ENCODE peak calls at places on chromosomes 5 and 9, in seven cellular contexts. One of them, this sample, is unnamed.

GRCh38 chr5:159805021-159805420 is 111.3 kb upstream of the ADRA1B start:
- DNase-seq in CD4-positive, CD25-positive, alpha-beta regulatory T cell: no peak
- DNase-seq in aorta: peak; percentile 75
- DNase-seq in HepG2: no peak
- DNase-seq in breast epithelium: no peak
- DNase-seq in mammary epithelial cell: no peak
- DNase-seq in lung: no peak
- DNase-seq in this sample: no peak

GRCh38 chr5:74766348-74766886 is 500 bp downstream of the GFM2 start:
- DNase-seq in aorta: no peak
- DNase-seq in lung: no peak
- DNase-seq in mammary epithelial cell: peak; percentile 34
- DNase-seq in HepG2: peak; percentile 19
- DNase-seq in breast epithelium: no peak
- DNase-seq in CD4-positive, CD25-positive, alpha-beta regulatory T cell: peak; percentile 80
- DNase-seq in this sample: no peak

GRCh38 chr9:116499434-116499833 is 187.7 kb upstream of the TRIM32 start:
- DNase-seq in mammary epithelial cell: no peak
- DNase-seq in CD4-positive, CD25-positive, alpha-beta regulatory T cell: no peak
- DNase-seq in HepG2: no peak
- DNase-seq in lung: no peak
- DNase-seq in aorta: no peak
- DNase-seq in breast epithelium: no peak
- DNase-seq in this sample: no peak

GRCh38 chr9:121839726-121840500 is 188.5 kb downstream of the DAB2IP start:
- DNase-seq in mammary epithelial cell: no peak
- DNase-seq in aorta: no peak
- DNase-seq in lung: no peak
- DNase-seq in CD4-positive, CD25-positive, alpha-beta regulatory T cell: no peak
- DNase-seq in breast epithelium: peak; percentile 12
- DNase-seq in HepG2: no peak
- DNase-seq in this sample: peak; percentile 20

GRCh38 chr9:92378825-92379535 is 25.4 kb downstream of the OGN start:
- DNase-seq in breast epithelium: no peak
- DNase-seq in mammary epithelial cell: no peak
- DNase-seq in lung: no peak
- DNase-seq in HepG2: no peak
- DNase-seq in CD4-positive, CD25-positive, alpha-beta regulatory T cell: peak; percentile 34
- DNase-seq in aorta: no peak
- DNase-seq in this sample: no peak

GRCh38 chr5:124952079-124952478 is 205.6 kb upstream of the ZNF608 start:
- DNase-seq in aorta: no peak
- DNase-seq in lung: no peak
- DNase-seq in breast epithelium: no peak
- DNase-seq in mammary epithelial cell: no peak
- DNase-seq in HepG2: no peak
- DNase-seq in CD4-positive, CD25-positive, alpha-beta regulatory T cell: peak; percentile 24
- DNase-seq in this sample: no peak

GRCh38 chr5:54985301-54986268 is at the start of gene ESM1:
- DNase-seq in lung: no peak
- DNase-seq in CD4-positive, CD25-positive, alpha-beta regulatory T cell: no peak
- DNase-seq in aorta: peak; percentile 45
- DNase-seq in mammary epithelial cell: peak; percentile 71
- DNase-seq in HepG2: no peak
- DNase-seq in breast epithelium: no peak
- DNase-seq in this sample: peak; percentile 91

GRCh38 chr9:105646879-105647594 is 15.2 kb upstream of the TAL2 start:
- DNase-seq in aorta: no peak
- DNase-seq in lung: no peak
- DNase-seq in CD4-positive, CD25-positive, alpha-beta regulatory T cell: no peak
- DNase-seq in mammary epithelial cell: no peak
- DNase-seq in breast epithelium: no peak
- DNase-seq in HepG2: no peak
- DNase-seq in this sample: no peak

GRCh38 chr5:167916261-167916660 is 375.2 kb upstream of the WWC1 start:
- DNase-seq in HepG2: no peak
- DNase-seq in breast epithelium: no peak
- DNase-seq in mammary epithelial cell: no peak
- DNase-seq in CD4-positive, CD25-positive, alpha-beta regulatory T cell: no peak
- DNase-seq in aorta: no peak
- DNase-seq in lung: no peak
- DNase-seq in this sample: peak; percentile 80

GRCh38 chr5:130759061-130759460 is 406.0 kb downstream of the HINT1 start:
- DNase-seq in lung: no peak
- DNase-seq in mammary epithelial cell: no peak
- DNase-seq in aorta: no peak
- DNase-seq in HepG2: no peak
- DNase-seq in breast epithelium: no peak
- DNase-seq in CD4-positive, CD25-positive, alpha-beta regulatory T cell: no peak
- DNase-seq in this sample: no peak

GRCh38 chr5:106097308-106097707 is 1573.4 kb downstream of the EFNA5 start:
- DNase-seq in CD4-positive, CD25-positive, alpha-beta regulatory T cell: no peak
- DNase-seq in breast epithelium: no peak
- DNase-seq in aorta: no peak
- DNase-seq in HepG2: no peak
- DNase-seq in lung: no peak
- DNase-seq in mammary epithelial cell: no peak
- DNase-seq in this sample: no peak

GRCh38 chr9:26955921-26956886 is at the start of gene IFT74:
- DNase-seq in mammary epithelial cell: peak; percentile 96
- DNase-seq in CD4-positive, CD25-positive, alpha-beta regulatory T cell: peak; percentile 97
- DNase-seq in lung: peak; percentile 98
- DNase-seq in aorta: peak; percentile 99
- DNase-seq in breast epithelium: peak; percentile 97
- DNase-seq in HepG2: peak; percentile 96
- DNase-seq in this sample: peak; percentile 89

GRCh38 chr5:308672-309271 is 12.7 kb upstream of the AHRR start:
- DNase-seq in mammary epithelial cell: no peak
- DNase-seq in lung: no peak
- DNase-seq in CD4-positive, CD25-positive, alpha-beta regulatory T cell: no peak
- DNase-seq in breast epithelium: no peak
- DNase-seq in aorta: no peak
- DNase-seq in HepG2: no peak
- DNase-seq in this sample: peak; percentile 16

GRCh38 chr9:133437753-133438531 is 15.8 kb downstream of the ADAMTS13 start:
- DNase-seq in CD4-positive, CD25-positive, alpha-beta regulatory T cell: no peak
- DNase-seq in aorta: no peak
- DNase-seq in mammary epithelial cell: no peak
- DNase-seq in HepG2: no peak
- DNase-seq in lung: no peak
- DNase-seq in breast epithelium: no peak
- DNase-seq in this sample: no peak

GRCh38 chr9:92963831-92964606 is 16.7 kb downstream of the FGD3 start:
- DNase-seq in aorta: peak; percentile 64
- DNase-seq in lung: peak; percentile 48
- DNase-seq in breast epithelium: peak; percentile 45
- DNase-seq in HepG2: peak; percentile 39
- DNase-seq in mammary epithelial cell: no peak
- DNase-seq in CD4-positive, CD25-positive, alpha-beta regulatory T cell: peak; percentile 95
- DNase-seq in this sample: no peak

GRCh38 chr5:168219515-168220410 is 71.7 kb upstream of the WWC1 start:
- DNase-seq in breast epithelium: no peak
- DNase-seq in lung: peak; percentile 42
- DNase-seq in mammary epithelial cell: peak; percentile 60
- DNase-seq in aorta: no peak
- DNase-seq in HepG2: peak; percentile 60
- DNase-seq in CD4-positive, CD25-positive, alpha-beta regulatory T cell: peak; percentile 59
- DNase-seq in this sample: peak; percentile 85

GRCh38 chr5:129767927-129768380 is 20.1 kb downstream of the MINAR2 start:
- DNase-seq in breast epithelium: no peak
- DNase-seq in HepG2: peak; percentile 83
- DNase-seq in aorta: peak; percentile 52
- DNase-seq in lung: peak; percentile 67
- DNase-seq in CD4-positive, CD25-positive, alpha-beta regulatory T cell: peak; percentile 78
- DNase-seq in mammary epithelial cell: peak; percentile 84
- DNase-seq in this sample: peak; percentile 76

GRCh38 chr9:134434896-134435506 is 108.7 kb downstream of the RXRA start:
- DNase-seq in CD4-positive, CD25-positive, alpha-beta regulatory T cell: no peak
- DNase-seq in aorta: peak; percentile 98
- DNase-seq in lung: peak; percentile 94
- DNase-seq in breast epithelium: peak; percentile 96
- DNase-seq in mammary epithelial cell: peak; percentile 81
- DNase-seq in HepG2: peak; percentile 97
- DNase-seq in this sample: peak; percentile 87

GRCh38 chr5:3262451-3262850 is 333.2 kb upstream of the IRX1 start:
- DNase-seq in mammary epithelial cell: no peak
- DNase-seq in HepG2: no peak
- DNase-seq in breast epithelium: no peak
- DNase-seq in lung: peak; percentile 15
- DNase-seq in CD4-positive, CD25-positive, alpha-beta regulatory T cell: no peak
- DNase-seq in aorta: no peak
- DNase-seq in this sample: no peak

GRCh38 chr9:78601957-78602565 is 305.1 kb downstream of the PSAT1 start:
- DNase-seq in mammary epithelial cell: peak; percentile 75
- DNase-seq in aorta: no peak
- DNase-seq in CD4-positive, CD25-positive, alpha-beta regulatory T cell: peak; percentile 26
- DNase-seq in breast epithelium: no peak
- DNase-seq in lung: no peak
- DNase-seq in HepG2: peak; percentile 12
- DNase-seq in this sample: peak; percentile 47

GRCh38 chr5:140633081-140633471 is at the start of gene CD14:
- DNase-seq in aorta: peak; percentile 84
- DNase-seq in CD4-positive, CD25-positive, alpha-beta regulatory T cell: no peak
- DNase-seq in mammary epithelial cell: peak; percentile 61
- DNase-seq in lung: peak; percentile 47
- DNase-seq in breast epithelium: peak; percentile 67
- DNase-seq in HepG2: peak; percentile 53
- DNase-seq in this sample: peak; percentile 84

GRCh38 chr5:96931605-96932004 is 4.3 kb upstream of the LNPEP start:
- DNase-seq in CD4-positive, CD25-positive, alpha-beta regulatory T cell: no peak
- DNase-seq in lung: no peak
- DNase-seq in mammary epithelial cell: no peak
- DNase-seq in aorta: no peak
- DNase-seq in breast epithelium: no peak
- DNase-seq in HepG2: no peak
- DNase-seq in this sample: no peak

GRCh38 chr5:10145922-10146321 is 103.8 kb downstream of the ATPSCKMT start:
- DNase-seq in lung: no peak
- DNase-seq in mammary epithelial cell: peak; percentile 33
- DNase-seq in CD4-positive, CD25-positive, alpha-beta regulatory T cell: peak; percentile 4
- DNase-seq in HepG2: peak; percentile 20
- DNase-seq in aorta: no peak
- DNase-seq in breast epithelium: no peak
- DNase-seq in this sample: no peak

GRCh38 chr5:149500922-149501582 is 50.2 kb downstream of the CSNK1A1 start:
- DNase-seq in CD4-positive, CD25-positive, alpha-beta regulatory T cell: no peak
- DNase-seq in aorta: no peak
- DNase-seq in lung: no peak
- DNase-seq in breast epithelium: no peak
- DNase-seq in mammary epithelial cell: no peak
- DNase-seq in HepG2: no peak
- DNase-seq in this sample: peak; percentile 70

DNA sequence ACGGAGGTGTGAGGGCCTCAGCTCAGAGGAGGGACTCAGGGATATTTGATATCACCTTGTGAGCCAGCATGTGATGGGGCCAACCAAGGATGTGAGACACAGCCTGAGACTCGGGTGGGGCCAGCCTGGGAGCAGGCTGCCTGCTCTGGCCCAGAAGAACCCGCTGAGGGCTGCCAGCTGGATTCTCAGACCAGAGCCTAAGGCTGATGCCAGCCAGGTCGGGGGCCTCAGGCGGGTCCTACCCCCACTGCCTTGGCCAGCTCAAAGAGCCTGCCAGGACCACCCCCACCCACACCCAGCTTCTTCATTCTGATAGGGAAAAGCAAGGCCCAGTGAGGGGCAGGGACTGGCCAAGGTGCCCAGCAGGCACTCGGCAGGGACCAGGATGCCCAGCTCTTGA is 20.3 kb upstream of the DUSP1 start:
- DNase-seq in CD4-positive, CD25-positive, alpha-beta regulatory T cell: no peak
- DNase-seq in mammary epithelial cell: no peak
- DNase-seq in HepG2: no peak
- DNase-seq in aorta: no peak
- DNase-seq in lung: no peak
- DNase-seq in breast epithelium: no peak
- DNase-seq in this sample: no peak
- H3K4me1 ChIP-seq in CD4-positive, CD25-positive, alpha-beta regulatory T cell: no peaks in the 10 kb centered on the region
- H3K4me1 ChIP-seq in mammary epithelial cell: no peaks in the 10 kb centered on the region
- H3K4me1 ChIP-seq in HepG2: peaks cover 97% of the 10 kb centered on the region
- H3K4me1 ChIP-seq in aorta: peaks cover 3% of the 10 kb centered on the region
- H3K4me1 ChIP-seq in lung: peaks cover 4% of the 10 kb centered on the region
- H3K4me1 ChIP-seq in breast epithelium: peaks cover 5% of the 10 kb centered on the region
- H3K4me1 ChIP-seq in this sample: peaks cover 75% of the 10 kb centered on the region

GRCh38 chr9:128249914-128250838 is 25.6 kb downstream of the GOLGA2 start:
- DNase-seq in CD4-positive, CD25-positive, alpha-beta regulatory T cell: peak; percentile 89
- DNase-seq in lung: peak; percentile 95
- DNase-seq in mammary epithelial cell: peak; percentile 86
- DNase-seq in aorta: peak; percentile 87
- DNase-seq in HepG2: no peak
- DNase-seq in breast epithelium: peak; percentile 93
- DNase-seq in this sample: no peak
- H3K4me3 ChIP-seq in CD4-positive, CD25-positive, alpha-beta regulatory T cell: peak overlapping the region; percentile 34
- H3K4me3 ChIP-seq in lung: no peak overlapping the region
- H3K4me3 ChIP-seq in mammary epithelial cell: peak overlapping the region; percentile 62
- H3K4me3 ChIP-seq in aorta: no peak overlapping the region
- H3K4me3 ChIP-seq in HepG2: no peak overlapping the region
- H3K4me3 ChIP-seq in breast epithelium: peak overlapping the region; percentile 71
- H3K4me3 ChIP-seq in this sample: no peak overlapping the region

GRCh38 chr9:107542401-107542800 is 52.8 kb upstream of the KLF4 start:
- DNase-seq in aorta: no peak
- DNase-seq in breast epithelium: no peak
- DNase-seq in lung: no peak
- DNase-seq in mammary epithelial cell: no peak
- DNase-seq in CD4-positive, CD25-positive, alpha-beta regulatory T cell: no peak
- DNase-seq in HepG2: no peak
- DNase-seq in this sample: no peak
- H3K27ac ChIP-seq in aorta: no peak overlapping the region
- H3K27ac ChIP-seq in breast epithelium: no peak overlapping the region
- H3K27ac ChIP-seq in lung: no peak overlapping the region
- H3K27ac ChIP-seq in mammary epithelial cell: no peak overlapping the region
- H3K27ac ChIP-seq in CD4-positive, CD25-positive, alpha-beta regulatory T cell: no peak overlapping the region
- H3K27ac ChIP-seq in HepG2: no peak overlapping the region
- H3K27ac ChIP-seq in this sample: no peak overlapping the region

DNA sequence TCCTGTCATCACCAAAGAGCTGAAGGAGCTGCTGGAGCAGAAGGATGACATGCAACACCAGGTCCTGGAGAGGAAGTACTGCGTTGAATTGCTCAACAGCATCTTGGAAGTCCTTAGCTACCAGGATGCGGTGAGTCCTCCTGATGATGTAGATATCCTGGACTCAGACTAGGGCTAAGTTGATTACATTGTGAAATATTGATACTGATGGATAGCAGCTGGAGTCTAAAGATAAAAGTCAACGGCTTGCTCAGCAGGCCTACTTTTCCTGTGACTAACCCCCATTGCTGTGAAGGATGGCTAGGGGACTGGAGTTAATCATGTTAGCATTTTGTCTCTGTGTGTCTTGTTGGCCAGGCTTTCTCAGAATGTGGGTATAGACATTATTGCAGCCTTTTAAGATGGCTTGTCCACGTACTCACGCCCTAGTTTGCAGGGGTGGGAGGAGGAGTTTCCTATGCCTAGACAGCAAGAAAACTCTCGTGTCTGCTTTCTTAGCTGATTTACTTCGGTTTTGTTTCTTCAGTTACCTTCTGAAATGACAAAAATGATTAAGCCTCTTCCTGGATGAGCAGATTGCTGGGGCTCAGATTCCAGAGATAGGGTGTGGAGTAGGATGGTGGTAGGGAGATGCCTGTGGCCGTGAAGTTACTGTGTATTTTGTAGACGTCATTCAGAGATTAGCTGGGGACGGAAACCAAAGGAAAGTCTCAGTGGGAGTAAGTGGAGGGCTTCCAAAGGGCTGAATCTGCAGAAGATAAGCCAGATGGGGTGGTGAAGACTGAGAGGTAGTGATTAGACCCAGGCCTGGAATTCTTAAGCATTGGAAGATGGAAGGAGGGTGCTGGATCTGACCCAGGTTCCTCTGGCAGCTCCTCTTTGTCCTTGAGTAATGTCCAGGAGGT is 166.3 kb downstream of the DOCK2 start:
- DNase-seq in aorta: no peak
- DNase-seq in CD4-positive, CD25-positive, alpha-beta regulatory T cell: no peak
- DNase-seq in HepG2: no peak
- DNase-seq in lung: peak; percentile 34
- DNase-seq in breast epithelium: no peak
- DNase-seq in mammary epithelial cell: no peak
- DNase-seq in this sample: no peak
- H3K4me1 ChIP-seq in aorta: no peaks in the 10 kb centered on the region
- H3K4me1 ChIP-seq in CD4-positive, CD25-positive, alpha-beta regulatory T cell: peaks cover 12% of the 10 kb centered on the region
- H3K4me1 ChIP-seq in HepG2: no peaks in the 10 kb centered on the region
- H3K4me1 ChIP-seq in lung: no peaks in the 10 kb centered on the region
- H3K4me1 ChIP-seq in breast epithelium: peaks cover 5% of the 10 kb centered on the region
- H3K4me1 ChIP-seq in mammary epithelial cell: no peaks in the 10 kb centered on the region
- H3K4me1 ChIP-seq in this sample: peaks cover 5% of the 10 kb centered on the region